ENCODE peak calls at places on chromosomes 13 and 19, in five cellular contexts. V, L, H, X and G are unnamed samples.

GRCh38 chr19:36605839-36606478 is 846 bp downstream of the ZNF382 start:
- DNase-seq in V (no peak), X (no peak), L (no peak), H (no peak), G (peak)

GRCh38 chr19:15511671-15512424 is 3.5 kb downstream of the CYP4F22 start:
- DNase-seq in V (no peak), H (no peak), X (no peak), L (no peak), G (no peak)

GRCh38 chr19:938233-938923 is 12.5 kb downstream of the ARID3A start:
- DNase-seq in V (no peak), L (no peak), H (no peak), X (no peak), G (no peak)

GRCh38 chr19:6779204-6779603 is 6.7 kb downstream of the VAV1 start:
- DNase-seq in X (no peak), L (no peak), H (no peak), V (no peak), G (no peak)

GRCh38 chr13:31045621-31046081 is 113.2 kb downstream of the TEX26 start:
- DNase-seq in L (no peak), X (peak), H (peak), V (peak), G (peak)

GRCh38 chr19:18657590-18658365 is 20.9 kb downstream of the KLHL26 start:
- DNase-seq in V (peak), X (peak), H (no peak), L (peak), G (no peak)

GRCh38 chr13:29707876-29708543 is 112.5 kb upstream of the SLC7A1 start:
- DNase-seq in V (peak), X (peak), H (peak), L (peak), G (no peak)

GRCh38 chr13:50417597-50417996 is 402.4 kb downstream of the KCNRG start:
- DNase-seq in X (no peak), V (no peak), H (no peak), L (no peak), G (no peak)

GRCh38 chr13:38008636-38009035 is 139.1 kb upstream of the TRPC4 start:
- DNase-seq in H (no peak), V (no peak), X (no peak), L (no peak), G (no peak)

GRCh38 chr13:48194392-48194754 is 38.6 kb upstream of the ITM2B start:
- DNase-seq in L (no peak), H (no peak), V (no peak), X (no peak), G (peak)

GRCh38 chr13:113965383-113965874 is 8.4 kb downstream of the C13orf46 start:
- DNase-seq in X (no peak), L (no peak), V (no peak), H (no peak), G (no peak)

GRCh38 chr19:1264801-1265610 is 4.1 kb upstream of the CIRBP start:
- DNase-seq in V (peak), H (peak), X (peak), L (no peak), G (no peak)

GRCh38 chr19:52600639-52601024 is 30.5 kb downstream of the ZNF701 start:
- DNase-seq in X (no peak), V (peak), H (peak), L (no peak), G (no peak)

GRCh38 chr13:32443111-32443510 is 15.2 kb upstream of the N4BP2L1 start:
- DNase-seq in X (peak), H (peak), L (peak), V (peak), G (peak)
- TF ChIP-seq MXI1 in X (no peak), H (no peak), L (no peak), V (no peak), G (no peak)

DNA sequence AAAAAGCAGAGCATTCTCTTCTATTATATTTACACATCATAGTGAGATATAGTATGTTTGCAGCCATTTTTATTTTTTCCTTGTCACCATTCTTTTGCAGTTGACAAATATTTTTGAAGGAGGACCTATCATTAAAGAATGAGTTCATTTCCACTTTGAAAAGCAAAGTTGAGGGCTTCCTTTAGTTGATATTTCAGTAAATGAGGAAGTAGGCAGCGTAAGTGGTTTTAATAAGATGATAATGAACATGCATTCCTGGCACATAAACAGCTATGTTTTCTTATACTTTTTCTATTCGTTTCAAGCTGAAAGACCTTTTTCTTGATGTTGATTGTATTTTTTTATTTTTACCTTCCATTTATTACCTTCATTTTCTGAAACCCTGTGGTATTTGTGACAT is 66.2 kb downstream of the ZMYM2 start:
- DNase-seq in H (no peak), V (no peak), X (no peak), L (no peak), G (no peak)
- TF ChIP-seq MXI1 in H (no peak), V (no peak), X (no peak), L (no peak), G (no peak)

DNA sequence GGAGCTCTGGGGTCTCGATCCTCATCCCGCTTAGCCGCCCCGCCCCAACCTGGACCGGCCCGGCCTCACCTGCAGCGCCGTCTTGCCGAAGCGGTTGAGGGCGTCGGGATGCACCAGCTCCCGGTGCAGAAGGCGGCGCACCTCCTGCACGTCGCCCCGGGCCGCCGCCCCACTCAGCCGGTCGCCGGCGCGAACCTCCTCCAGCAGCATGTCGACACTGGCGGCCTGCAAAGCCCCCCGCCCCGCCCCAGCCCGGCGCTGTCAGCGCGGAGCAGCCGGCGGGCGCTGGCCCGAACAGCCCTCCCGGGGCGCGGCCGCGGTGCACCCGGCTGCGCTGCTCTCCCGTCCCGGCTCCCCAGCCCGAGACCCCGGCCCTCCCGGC is 344 bp downstream of the CDKN2D start:
- DNase-seq in V (no peak), L (no peak), H (no peak), X (no peak), G (no peak)
- TF ChIP-seq MXI1 in V (no peak), L (no peak), H (no peak), X (no peak), G (no peak)

GRCh38 chr19:34578173-34578572 is 96.6 kb downstream of the WTIP start:
- DNase-seq in L (no peak), H (no peak), X (no peak), V (no peak), G (no peak)
- TF ChIP-seq MXI1 in L (no peak), H (no peak), X (no peak), V (no peak), G (no peak)

DNA sequence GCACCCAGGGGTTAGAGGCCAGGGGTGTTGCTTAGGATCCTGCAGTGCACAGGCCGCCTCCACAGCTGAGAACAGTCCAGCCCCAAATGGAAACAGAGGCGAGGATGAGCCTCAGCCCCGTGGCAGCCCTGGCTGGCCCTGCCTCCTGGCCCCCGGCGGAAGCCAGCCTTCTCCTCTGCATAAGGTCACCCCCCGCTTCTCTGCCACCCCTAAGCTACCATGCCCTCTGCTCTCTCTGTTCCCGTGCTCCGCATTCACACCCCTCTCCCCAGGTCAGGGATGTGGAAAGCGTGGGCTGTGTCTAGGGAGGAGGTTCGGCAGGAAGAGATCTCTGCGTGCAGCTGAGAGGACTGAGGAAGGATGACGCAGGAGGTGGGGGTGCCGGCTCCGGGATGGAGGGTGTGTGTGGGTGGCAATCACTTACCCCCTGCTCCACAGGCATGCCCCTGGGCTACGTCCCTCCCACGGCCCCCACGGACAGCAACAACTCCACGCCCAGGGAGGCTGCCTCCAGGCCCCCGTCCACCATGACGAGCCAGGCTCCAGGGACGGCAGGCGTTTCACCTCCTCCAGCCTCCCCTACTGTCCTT is 6.0 kb downstream of the SSC5D start:
- DNase-seq in L (no peak), H (no peak), X (peak), V (peak), G (no peak)
- TF ChIP-seq MXI1 in L (no peak), H (no peak), X (no peak), V (no peak), G (no peak)

GRCh38 chr19:4730740-4731171 is 7.1 kb upstream of the DPP9 start:
- DNase-seq in H (no peak), X (peak), V (no peak), L (peak), G (no peak)
- TF ChIP-seq MXI1 in H (no peak), X (no peak), V (no peak), L (no peak), G (no peak)

GRCh38 chr13:102399791-102400618 is 1.8 kb downstream of the FGF14 start:
- DNase-seq in H (no peak), V (no peak), X (no peak), L (peak), G (no peak)

GRCh38 chr13:102402292-102402691 is 444 bp upstream of the FGF14 start:
- DNase-seq in H (no peak), L (peak), V (peak), X (no peak), G (no peak)

GRCh38 chr13:102401755-102402154 is at the start of gene FGF14:
- DNase-seq in V (no peak), L (peak), H (no peak), X (no peak), G (no peak)

GRCh38 chr13:102401305-102401704 is 543 bp downstream of the FGF14 start:
- DNase-seq in X (no peak), L (peak), V (no peak), H (no peak), G (no peak)

GRCh38 chr13:102400619-102401125 is 1.2 kb downstream of the FGF14 start:
- DNase-seq in L (peak), H (no peak), X (no peak), V (no peak), G (no peak)
- TF ChIP-seq MXI1 in L (no peak), H (no peak), X (no peak), V (no peak), G (no peak)

GRCh38 chr13:57787058-57787791 is 155.7 kb downstream of the PCDH17 start:
- DNase-seq in V (no peak), L (no peak), H (no peak), X (no peak), G (no peak)
- TF ChIP-seq MXI1 in V (no peak), L (no peak), H (no peak), X (no peak), G (no peak)

DNA sequence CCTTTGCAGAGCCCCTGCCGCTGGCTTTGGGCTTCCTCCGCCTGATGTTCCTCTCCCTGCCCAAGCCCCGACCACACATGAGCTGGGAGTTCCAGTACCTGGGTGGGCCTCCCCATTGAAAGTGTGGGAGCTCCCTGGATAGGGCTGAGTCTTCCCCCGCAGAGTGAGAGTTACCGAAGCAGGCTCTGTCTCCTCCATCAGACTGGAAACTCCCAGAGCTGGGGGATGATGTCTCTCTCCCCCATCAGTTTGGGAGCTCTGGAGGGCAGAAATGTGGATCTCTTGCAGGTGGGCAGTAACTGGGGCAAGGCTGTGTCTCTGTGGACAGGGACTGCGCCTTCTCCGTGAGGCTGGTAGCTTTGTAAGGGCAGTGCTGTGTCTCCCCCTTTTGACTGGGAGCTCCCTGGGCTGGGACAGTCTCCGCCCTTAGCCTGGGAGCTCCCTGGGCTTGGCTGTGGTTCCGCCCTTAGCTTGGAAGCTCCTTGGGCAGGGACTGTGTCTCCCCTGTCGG is 767 bp downstream of the DCAF15 start:
- DNase-seq in V (peak), H (no peak), L (no peak), X (peak), G (no peak)
- TF ChIP-seq MXI1 in V (no peak), H (no peak), L (no peak), X (no peak), G (no peak)